ENCODE peak calls at places on chromosome 16, in nine cellular contexts. One of them, this sample, is unnamed.

GRCh38 chr16:353404-354285 is 1.1 kb upstream of the AXIN1 start:
- DNase-seq in fibroblast of villous mesenchyme: no peak
- DNase-seq in DMS53: peak
- DNase-seq in transverse colon: no peak
- DNase-seq in NCI-H2081: no peak
- DNase-seq in activated CD8-positive, alpha-beta T cell treated with anti-CD3 and anti-CD28 coated beads for 36 hours: peak
- DNase-seq in NCI-H1092 treated with DMSO at 0.1 percent for 48 hours: no peak
- DNase-seq in frontal cortex: no peak
- DNase-seq in mesothelial cell of epicardium: no peak
- DNase-seq in this sample: no peak

GRCh38 chr16:22183901-22184614 is 21.8 kb downstream of the SDR42E2 start:
- DNase-seq in fibroblast of villous mesenchyme: no peak
- DNase-seq in DMS53: no peak
- DNase-seq in transverse colon: no peak
- DNase-seq in NCI-H2081: no peak
- DNase-seq in activated CD8-positive, alpha-beta T cell treated with anti-CD3 and anti-CD28 coated beads for 36 hours: peak
- DNase-seq in NCI-H1092 treated with DMSO at 0.1 percent for 48 hours: no peak
- DNase-seq in frontal cortex: no peak
- DNase-seq in mesothelial cell of epicardium: no peak
- DNase-seq in this sample: no peak

GRCh38 chr16:1414532-1415265 is at the start of gene UNKL:
- DNase-seq in fibroblast of villous mesenchyme: peak
- DNase-seq in DMS53: peak
- DNase-seq in transverse colon: peak
- DNase-seq in NCI-H2081: peak
- DNase-seq in activated CD8-positive, alpha-beta T cell treated with anti-CD3 and anti-CD28 coated beads for 36 hours: peak
- DNase-seq in NCI-H1092 treated with DMSO at 0.1 percent for 48 hours: peak
- DNase-seq in frontal cortex: peak
- DNase-seq in mesothelial cell of epicardium: peak
- DNase-seq in this sample: peak

GRCh38 chr16:5504028-5504758 is 406.6 kb upstream of the EEF2KMT start:
- DNase-seq in fibroblast of villous mesenchyme: no peak
- DNase-seq in DMS53: no peak
- DNase-seq in transverse colon: no peak
- DNase-seq in NCI-H2081: no peak
- DNase-seq in activated CD8-positive, alpha-beta T cell treated with anti-CD3 and anti-CD28 coated beads for 36 hours: no peak
- DNase-seq in NCI-H1092 treated with DMSO at 0.1 percent for 48 hours: peak
- DNase-seq in frontal cortex: peak
- DNase-seq in mesothelial cell of epicardium: no peak
- DNase-seq in this sample: no peak

GRCh38 chr16:75263963-75264445 is 12.6 kb upstream of the BCAR1 start:
- DNase-seq in fibroblast of villous mesenchyme: no peak
- DNase-seq in DMS53: no peak
- DNase-seq in transverse colon: peak
- DNase-seq in NCI-H2081: no peak
- DNase-seq in activated CD8-positive, alpha-beta T cell treated with anti-CD3 and anti-CD28 coated beads for 36 hours: no peak
- DNase-seq in NCI-H1092 treated with DMSO at 0.1 percent for 48 hours: peak
- DNase-seq in frontal cortex: no peak
- DNase-seq in mesothelial cell of epicardium: no peak
- DNase-seq in this sample: no peak

GRCh38 chr16:66894948-66895696 is 14.8 kb downstream of the PDP2 start:
- DNase-seq in fibroblast of villous mesenchyme: peak
- DNase-seq in DMS53: peak
- DNase-seq in transverse colon: peak
- DNase-seq in NCI-H2081: peak
- DNase-seq in activated CD8-positive, alpha-beta T cell treated with anti-CD3 and anti-CD28 coated beads for 36 hours: peak
- DNase-seq in NCI-H1092 treated with DMSO at 0.1 percent for 48 hours: peak
- DNase-seq in frontal cortex: peak
- DNase-seq in mesothelial cell of epicardium: peak
- DNase-seq in this sample: no peak

GRCh38 chr16:12120331-12120981 is 143.9 kb downstream of the SNX29 start:
- DNase-seq in fibroblast of villous mesenchyme: peak
- DNase-seq in DMS53: no peak
- DNase-seq in transverse colon: peak
- DNase-seq in NCI-H2081: peak
- DNase-seq in activated CD8-positive, alpha-beta T cell treated with anti-CD3 and anti-CD28 coated beads for 36 hours: no peak
- DNase-seq in NCI-H1092 treated with DMSO at 0.1 percent for 48 hours: peak
- DNase-seq in frontal cortex: peak
- DNase-seq in mesothelial cell of epicardium: no peak
- DNase-seq in this sample: no peak

GRCh38 chr16:79601092-79601977 is 798 bp upstream of the MAF start:
- DNase-seq in fibroblast of villous mesenchyme: peak
- DNase-seq in DMS53: peak
- DNase-seq in transverse colon: peak
- DNase-seq in NCI-H2081: no peak
- DNase-seq in activated CD8-positive, alpha-beta T cell treated with anti-CD3 and anti-CD28 coated beads for 36 hours: peak
- DNase-seq in NCI-H1092 treated with DMSO at 0.1 percent for 48 hours: no peak
- DNase-seq in frontal cortex: no peak
- DNase-seq in mesothelial cell of epicardium: no peak
- DNase-seq in this sample: no peak

GRCh38 chr16:8885674-8886592 is 3.8 kb downstream of the LITAFD start:
- DNase-seq in fibroblast of villous mesenchyme: peak
- DNase-seq in DMS53: peak
- DNase-seq in transverse colon: peak
- DNase-seq in NCI-H2081: no peak
- DNase-seq in activated CD8-positive, alpha-beta T cell treated with anti-CD3 and anti-CD28 coated beads for 36 hours: no peak
- DNase-seq in NCI-H1092 treated with DMSO at 0.1 percent for 48 hours: peak
- DNase-seq in frontal cortex: no peak
- DNase-seq in mesothelial cell of epicardium: no peak
- DNase-seq in this sample: no peak

GRCh38 chr16:89401641-89402445 is 88.5 kb downstream of the ANKRD11 start:
- DNase-seq in fibroblast of villous mesenchyme: peak
- DNase-seq in DMS53: no peak
- DNase-seq in transverse colon: no peak
- DNase-seq in NCI-H2081: no peak
- DNase-seq in activated CD8-positive, alpha-beta T cell treated with anti-CD3 and anti-CD28 coated beads for 36 hours: no peak
- DNase-seq in NCI-H1092 treated with DMSO at 0.1 percent for 48 hours: no peak
- DNase-seq in frontal cortex: no peak
- DNase-seq in mesothelial cell of epicardium: no peak
- DNase-seq in this sample: no peak

GRCh38 chr16:59632266-59632855 is 898.2 kb upstream of the GOT2 start:
- DNase-seq in fibroblast of villous mesenchyme: peak
- DNase-seq in DMS53: no peak
- DNase-seq in transverse colon: no peak
- DNase-seq in NCI-H2081: no peak
- DNase-seq in activated CD8-positive, alpha-beta T cell treated with anti-CD3 and anti-CD28 coated beads for 36 hours: no peak
- DNase-seq in NCI-H1092 treated with DMSO at 0.1 percent for 48 hours: no peak
- DNase-seq in frontal cortex: no peak
- DNase-seq in mesothelial cell of epicardium: no peak
- DNase-seq in this sample: no peak

GRCh38 chr16:66520406-66521194 is 29.3 kb downstream of the TK2 start:
- DNase-seq in fibroblast of villous mesenchyme: no peak
- DNase-seq in DMS53: no peak
- DNase-seq in transverse colon: peak
- DNase-seq in NCI-H2081: no peak
- DNase-seq in activated CD8-positive, alpha-beta T cell treated with anti-CD3 and anti-CD28 coated beads for 36 hours: no peak
- DNase-seq in NCI-H1092 treated with DMSO at 0.1 percent for 48 hours: no peak
- DNase-seq in frontal cortex: no peak
- DNase-seq in mesothelial cell of epicardium: no peak
- DNase-seq in this sample: peak

GRCh38 chr16:71409038-71409775 is 32.6 kb downstream of the TLE7 start:
- DNase-seq in fibroblast of villous mesenchyme: peak
- DNase-seq in DMS53: no peak
- DNase-seq in transverse colon: no peak
- DNase-seq in NCI-H2081: no peak
- DNase-seq in activated CD8-positive, alpha-beta T cell treated with anti-CD3 and anti-CD28 coated beads for 36 hours: no peak
- DNase-seq in NCI-H1092 treated with DMSO at 0.1 percent for 48 hours: no peak
- DNase-seq in frontal cortex: no peak
- DNase-seq in mesothelial cell of epicardium: no peak
- DNase-seq in this sample: no peak

GRCh38 chr16:2704983-2705275 is 15.1 kb downstream of the PRSS27 start:
- DNase-seq in fibroblast of villous mesenchyme: no peak
- DNase-seq in DMS53: no peak
- DNase-seq in transverse colon: no peak
- DNase-seq in NCI-H2081: no peak
- DNase-seq in activated CD8-positive, alpha-beta T cell treated with anti-CD3 and anti-CD28 coated beads for 36 hours: no peak
- DNase-seq in NCI-H1092 treated with DMSO at 0.1 percent for 48 hours: no peak
- DNase-seq in frontal cortex: no peak
- DNase-seq in mesothelial cell of epicardium: no peak
- DNase-seq in this sample: no peak

GRCh38 chr16:84281077-84281476 is 13.6 kb upstream of the WFDC1 start:
- DNase-seq in fibroblast of villous mesenchyme: no peak
- DNase-seq in DMS53: peak
- DNase-seq in transverse colon: no peak
- DNase-seq in NCI-H2081: peak
- DNase-seq in activated CD8-positive, alpha-beta T cell treated with anti-CD3 and anti-CD28 coated beads for 36 hours: no peak
- DNase-seq in NCI-H1092 treated with DMSO at 0.1 percent for 48 hours: no peak
- DNase-seq in frontal cortex: no peak
- DNase-seq in mesothelial cell of epicardium: no peak
- DNase-seq in this sample: no peak

GRCh38 chr16:89364603-89365002 is 125.8 kb downstream of the ANKRD11 start:
- DNase-seq in fibroblast of villous mesenchyme: peak
- DNase-seq in DMS53: no peak
- DNase-seq in transverse colon: no peak
- DNase-seq in NCI-H2081: no peak
- DNase-seq in activated CD8-positive, alpha-beta T cell treated with anti-CD3 and anti-CD28 coated beads for 36 hours: no peak
- DNase-seq in NCI-H1092 treated with DMSO at 0.1 percent for 48 hours: no peak
- DNase-seq in frontal cortex: no peak
- DNase-seq in mesothelial cell of epicardium: no peak
- DNase-seq in this sample: no peak

GRCh38 chr16:47285001-47285400 is 141.3 kb upstream of the NETO2 start:
- DNase-seq in fibroblast of villous mesenchyme: peak
- DNase-seq in DMS53: no peak
- DNase-seq in transverse colon: no peak
- DNase-seq in NCI-H2081: no peak
- DNase-seq in activated CD8-positive, alpha-beta T cell treated with anti-CD3 and anti-CD28 coated beads for 36 hours: no peak
- DNase-seq in NCI-H1092 treated with DMSO at 0.1 percent for 48 hours: no peak
- DNase-seq in frontal cortex: no peak
- DNase-seq in mesothelial cell of epicardium: no peak
- DNase-seq in this sample: no peak

GRCh38 chr16:50547340-50547865 is 793 bp upstream of the NKD1 start:
- DNase-seq in fibroblast of villous mesenchyme: no peak
- DNase-seq in DMS53: peak
- DNase-seq in transverse colon: peak
- DNase-seq in NCI-H2081: peak
- DNase-seq in activated CD8-positive, alpha-beta T cell treated with anti-CD3 and anti-CD28 coated beads for 36 hours: peak
- DNase-seq in NCI-H1092 treated with DMSO at 0.1 percent for 48 hours: peak
- DNase-seq in frontal cortex: no peak
- DNase-seq in mesothelial cell of epicardium: peak
- DNase-seq in this sample: no peak

GRCh38 chr16:56836410-56836834 is 28.6 kb upstream of the SLC12A3 start:
- DNase-seq in fibroblast of villous mesenchyme: no peak
- DNase-seq in DMS53: no peak
- DNase-seq in transverse colon: no peak
- DNase-seq in NCI-H2081: no peak
- DNase-seq in activated CD8-positive, alpha-beta T cell treated with anti-CD3 and anti-CD28 coated beads for 36 hours: no peak
- DNase-seq in NCI-H1092 treated with DMSO at 0.1 percent for 48 hours: no peak
- DNase-seq in frontal cortex: no peak
- DNase-seq in mesothelial cell of epicardium: no peak
- DNase-seq in this sample: no peak